ENCODE peak calls at places on chromosomes 6 and 20, in seven cellular contexts. One of them, this sample, is unnamed.

GRCh38 chr6:158518196-158519127 is 41.4 kb upstream of the TMEM181 start:
- DNase-seq in fibroblast of the aortic adventitia: peak
- DNase-seq in A549: peak
- DNase-seq in OCI-LY7: peak
- DNase-seq in colonic mucosa: peak
- DNase-seq in transverse colon: peak
- DNase-seq in neural crest cell: peak
- DNase-seq in this sample: peak

GRCh38 chr6:11968241-11968806 is 43.8 kb upstream of the HIVEP1 start:
- DNase-seq in fibroblast of the aortic adventitia: no peak
- DNase-seq in A549: no peak
- DNase-seq in OCI-LY7: no peak
- DNase-seq in colonic mucosa: no peak
- DNase-seq in transverse colon: no peak
- DNase-seq in neural crest cell: no peak
- DNase-seq in this sample: no peak

GRCh38 chr20:63772781-63773520 is 33.4 kb downstream of the SLC2A4RG start:
- DNase-seq in fibroblast of the aortic adventitia: no peak
- DNase-seq in A549: no peak
- DNase-seq in OCI-LY7: no peak
- DNase-seq in colonic mucosa: no peak
- DNase-seq in transverse colon: no peak
- DNase-seq in neural crest cell: no peak
- DNase-seq in this sample: no peak

GRCh38 chr6:40789143-40789764 is 202.1 kb upstream of the LRFN2 start:
- DNase-seq in fibroblast of the aortic adventitia: no peak
- DNase-seq in A549: no peak
- DNase-seq in OCI-LY7: no peak
- DNase-seq in colonic mucosa: no peak
- DNase-seq in transverse colon: no peak
- DNase-seq in neural crest cell: no peak
- DNase-seq in this sample: no peak

GRCh38 chr6:2725999-2726567 is 24.6 kb downstream of the MYLK4 start:
- DNase-seq in fibroblast of the aortic adventitia: peak
- DNase-seq in A549: no peak
- DNase-seq in OCI-LY7: no peak
- DNase-seq in colonic mucosa: no peak
- DNase-seq in transverse colon: no peak
- DNase-seq in neural crest cell: no peak
- DNase-seq in this sample: no peak

GRCh38 chr20:962223-962622 is 39.9 kb downstream of the RSPO4 start:
- DNase-seq in fibroblast of the aortic adventitia: no peak
- DNase-seq in A549: no peak
- DNase-seq in OCI-LY7: no peak
- DNase-seq in colonic mucosa: no peak
- DNase-seq in transverse colon: no peak
- DNase-seq in neural crest cell: no peak
- DNase-seq in this sample: no peak

GRCh38 chr6:42453027-42453648 is 1.4 kb upstream of the TRERF1 start:
- DNase-seq in fibroblast of the aortic adventitia: peak
- DNase-seq in A549: peak
- DNase-seq in OCI-LY7: peak
- DNase-seq in colonic mucosa: peak
- DNase-seq in transverse colon: peak
- DNase-seq in neural crest cell: peak
- DNase-seq in this sample: peak

GRCh38 chr20:8930691-8931090 is 138.2 kb upstream of the PLCB4 start:
- DNase-seq in fibroblast of the aortic adventitia: no peak
- DNase-seq in A549: no peak
- DNase-seq in OCI-LY7: no peak
- DNase-seq in colonic mucosa: no peak
- DNase-seq in transverse colon: no peak
- DNase-seq in neural crest cell: no peak
- DNase-seq in this sample: peak

GRCh38 chr6:45679163-45679562 is 301.4 kb upstream of the SUPT3H start:
- DNase-seq in fibroblast of the aortic adventitia: no peak
- DNase-seq in A549: no peak
- DNase-seq in OCI-LY7: no peak
- DNase-seq in colonic mucosa: no peak
- DNase-seq in transverse colon: no peak
- DNase-seq in neural crest cell: no peak
- DNase-seq in this sample: no peak

GRCh38 chr20:58140787-58141396 is 87.6 kb downstream of the ANKRD60 start:
- DNase-seq in fibroblast of the aortic adventitia: no peak
- DNase-seq in A549: no peak
- DNase-seq in OCI-LY7: no peak
- DNase-seq in colonic mucosa: no peak
- DNase-seq in transverse colon: no peak
- DNase-seq in neural crest cell: no peak
- DNase-seq in this sample: no peak

GRCh38 chr6:90005048-90005827 is 111.0 kb downstream of the GJA10 start:
- DNase-seq in fibroblast of the aortic adventitia: peak
- DNase-seq in A549: no peak
- DNase-seq in OCI-LY7: no peak
- DNase-seq in colonic mucosa: no peak
- DNase-seq in transverse colon: peak
- DNase-seq in neural crest cell: no peak
- DNase-seq in this sample: no peak

GRCh38 chr6:116215414-116215813 is 38.5 kb downstream of the TSPYL4 start:
- DNase-seq in fibroblast of the aortic adventitia: no peak
- DNase-seq in A549: no peak
- DNase-seq in OCI-LY7: no peak
- DNase-seq in colonic mucosa: no peak
- DNase-seq in transverse colon: no peak
- DNase-seq in neural crest cell: no peak
- DNase-seq in this sample: no peak

GRCh38 chr6:112701201-112701600 is 354.1 kb downstream of the RFPL4B start:
- DNase-seq in fibroblast of the aortic adventitia: peak
- DNase-seq in A549: no peak
- DNase-seq in OCI-LY7: no peak
- DNase-seq in colonic mucosa: no peak
- DNase-seq in transverse colon: no peak
- DNase-seq in neural crest cell: no peak
- DNase-seq in this sample: no peak

GRCh38 chr6:115894426-115894992 is 166.2 kb downstream of the FRK start:
- DNase-seq in fibroblast of the aortic adventitia: no peak
- DNase-seq in A549: no peak
- DNase-seq in OCI-LY7: no peak
- DNase-seq in colonic mucosa: no peak
- DNase-seq in transverse colon: no peak
- DNase-seq in neural crest cell: no peak
- DNase-seq in this sample: no peak

GRCh38 chr20:3371757-3372156 is 35.7 kb downstream of the DNAAF9 start:
- DNase-seq in fibroblast of the aortic adventitia: peak
- DNase-seq in A549: no peak
- DNase-seq in OCI-LY7: no peak
- DNase-seq in colonic mucosa: no peak
- DNase-seq in transverse colon: no peak
- DNase-seq in neural crest cell: no peak
- DNase-seq in this sample: no peak

GRCh38 chr20:10676518-10676917 is 2.7 kb upstream of the JAG1 start:
- DNase-seq in fibroblast of the aortic adventitia: no peak
- DNase-seq in A549: no peak
- DNase-seq in OCI-LY7: no peak
- DNase-seq in colonic mucosa: no peak
- DNase-seq in transverse colon: no peak
- DNase-seq in neural crest cell: no peak
- DNase-seq in this sample: no peak

GRCh38 chr20:41466836-41467619 is 100.4 kb upstream of the EMILIN3 start:
- DNase-seq in fibroblast of the aortic adventitia: no peak
- DNase-seq in A549: no peak
- DNase-seq in OCI-LY7: no peak
- DNase-seq in colonic mucosa: no peak
- DNase-seq in transverse colon: no peak
- DNase-seq in neural crest cell: no peak
- DNase-seq in this sample: no peak
- TF ChIP-seq CTCF in fibroblast of the aortic adventitia: no peak
- TF ChIP-seq CTCF in A549: peak
- TF ChIP-seq CTCF in OCI-LY7: peak
- TF ChIP-seq CTCF in colonic mucosa: no peak
- TF ChIP-seq CTCF in transverse colon: no peak
- TF ChIP-seq CTCF in neural crest cell: no peak
- TF ChIP-seq CTCF in this sample: no peak

GRCh38 chr6:163147988-163148387 is 266.5 kb upstream of the QKI start:
- DNase-seq in fibroblast of the aortic adventitia: no peak
- DNase-seq in A549: no peak
- DNase-seq in OCI-LY7: no peak
- DNase-seq in colonic mucosa: no peak
- DNase-seq in transverse colon: no peak
- DNase-seq in neural crest cell: no peak
- DNase-seq in this sample: no peak
- TF ChIP-seq CTCF in fibroblast of the aortic adventitia: no peak
- TF ChIP-seq CTCF in A549: no peak
- TF ChIP-seq CTCF in OCI-LY7: peak
- TF ChIP-seq CTCF in colonic mucosa: no peak
- TF ChIP-seq CTCF in transverse colon: no peak
- TF ChIP-seq CTCF in neural crest cell: peak
- TF ChIP-seq CTCF in this sample: no peak

GRCh38 chr6:117275711-117276110 is 10.4 kb downstream of the VGLL2 start:
- DNase-seq in fibroblast of the aortic adventitia: no peak
- DNase-seq in A549: no peak
- DNase-seq in OCI-LY7: no peak
- DNase-seq in colonic mucosa: no peak
- DNase-seq in transverse colon: no peak
- DNase-seq in neural crest cell: no peak
- DNase-seq in this sample: no peak

GRCh38 chr6:117275205-117275604 is 9.8 kb downstream of the VGLL2 start:
- DNase-seq in fibroblast of the aortic adventitia: no peak
- DNase-seq in A549: no peak
- DNase-seq in OCI-LY7: no peak
- DNase-seq in colonic mucosa: no peak
- DNase-seq in transverse colon: no peak
- DNase-seq in neural crest cell: no peak
- DNase-seq in this sample: no peak

GRCh38 chr6:117276778-117277177 is 11.4 kb downstream of the VGLL2 start:
- DNase-seq in fibroblast of the aortic adventitia: no peak
- DNase-seq in A549: no peak
- DNase-seq in OCI-LY7: no peak
- DNase-seq in colonic mucosa: no peak
- DNase-seq in transverse colon: no peak
- DNase-seq in neural crest cell: no peak
- DNase-seq in this sample: no peak

GRCh38 chr6:117280922-117281321 is 15.6 kb downstream of the VGLL2 start:
- DNase-seq in fibroblast of the aortic adventitia: no peak
- DNase-seq in A549: no peak
- DNase-seq in OCI-LY7: no peak
- DNase-seq in colonic mucosa: no peak
- DNase-seq in transverse colon: no peak
- DNase-seq in neural crest cell: no peak
- DNase-seq in this sample: no peak
- TF ChIP-seq CTCF in fibroblast of the aortic adventitia: no peak
- TF ChIP-seq CTCF in A549: peak
- TF ChIP-seq CTCF in OCI-LY7: peak
- TF ChIP-seq CTCF in colonic mucosa: no peak
- TF ChIP-seq CTCF in transverse colon: no peak
- TF ChIP-seq CTCF in neural crest cell: peak
- TF ChIP-seq CTCF in this sample: no peak

DNA sequence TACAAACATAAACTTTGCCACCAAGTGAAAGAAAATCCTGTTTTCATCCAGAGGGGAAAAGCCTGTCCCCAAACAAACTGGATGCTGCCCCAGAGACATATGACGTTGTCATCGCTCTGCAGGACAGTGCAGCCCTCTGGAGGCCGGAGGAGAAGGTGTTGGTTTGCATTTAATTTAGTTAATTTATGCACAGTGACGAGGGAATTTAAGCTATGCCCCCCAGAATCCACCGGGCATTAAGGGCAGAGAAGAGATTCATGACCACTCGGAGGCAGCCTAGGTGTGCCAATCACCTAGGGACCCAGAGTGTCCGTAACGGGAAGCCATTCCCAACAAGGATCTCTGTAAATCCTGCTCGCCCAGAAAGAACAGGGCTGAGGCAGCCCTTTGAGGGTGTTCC is 45.1 kb downstream of the NINL start:
- DNase-seq in fibroblast of the aortic adventitia: no peak
- DNase-seq in A549: no peak
- DNase-seq in OCI-LY7: no peak
- DNase-seq in colonic mucosa: no peak
- DNase-seq in transverse colon: no peak
- DNase-seq in neural crest cell: no peak
- DNase-seq in this sample: no peak
- TF ChIP-seq CTCF in fibroblast of the aortic adventitia: peak
- TF ChIP-seq CTCF in A549: no peak
- TF ChIP-seq CTCF in OCI-LY7: peak
- TF ChIP-seq CTCF in colonic mucosa: peak
- TF ChIP-seq CTCF in transverse colon: peak
- TF ChIP-seq CTCF in neural crest cell: peak
- TF ChIP-seq CTCF in this sample: peak

GRCh38 chr6:85678602-85679444 is 36.1 kb upstream of the SYNCRIP start:
- DNase-seq in fibroblast of the aortic adventitia: peak
- DNase-seq in A549: peak
- DNase-seq in OCI-LY7: peak
- DNase-seq in colonic mucosa: peak
- DNase-seq in transverse colon: peak
- DNase-seq in neural crest cell: peak
- DNase-seq in this sample: peak
- TF ChIP-seq CTCF in fibroblast of the aortic adventitia: no peak
- TF ChIP-seq CTCF in A549: no peak
- TF ChIP-seq CTCF in OCI-LY7: peak
- TF ChIP-seq CTCF in colonic mucosa: no peak
- TF ChIP-seq CTCF in transverse colon: no peak
- TF ChIP-seq CTCF in neural crest cell: peak
- TF ChIP-seq CTCF in this sample: no peak

DNA sequence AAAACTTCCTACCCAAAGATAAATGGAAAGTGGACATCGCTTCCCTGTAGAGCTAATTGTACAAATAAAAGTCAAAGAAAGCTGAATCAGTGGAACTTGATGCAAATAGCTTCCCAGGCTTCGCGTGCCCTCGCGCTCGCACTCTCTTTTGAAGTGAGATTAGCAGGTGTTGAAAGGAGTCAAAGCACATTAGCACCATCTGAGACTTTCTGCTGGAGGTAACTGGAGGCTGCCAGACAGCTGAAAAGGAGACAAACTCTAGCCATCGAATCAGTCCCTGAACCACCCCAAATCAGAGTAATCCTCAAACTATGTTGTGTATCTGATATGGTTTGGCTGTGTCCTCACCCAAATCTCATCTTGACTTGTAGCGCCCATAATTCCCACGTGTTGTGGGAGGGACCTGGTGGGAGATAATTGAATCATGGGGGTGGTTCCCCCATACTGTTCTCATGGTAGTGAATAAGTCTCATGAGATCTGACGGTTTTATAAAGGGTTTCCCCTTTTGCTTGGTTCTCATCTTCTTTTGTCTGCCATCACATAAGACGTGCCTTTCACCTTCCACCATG is 23.7 kb downstream of the SULF2 start:
- DNase-seq in fibroblast of the aortic adventitia: no peak
- DNase-seq in A549: no peak
- DNase-seq in OCI-LY7: no peak
- DNase-seq in colonic mucosa: no peak
- DNase-seq in transverse colon: no peak
- DNase-seq in neural crest cell: no peak
- DNase-seq in this sample: no peak
- TF ChIP-seq CTCF in fibroblast of the aortic adventitia: no peak
- TF ChIP-seq CTCF in A549: no peak
- TF ChIP-seq CTCF in OCI-LY7: no peak
- TF ChIP-seq CTCF in colonic mucosa: no peak
- TF ChIP-seq CTCF in transverse colon: no peak
- TF ChIP-seq CTCF in neural crest cell: no peak
- TF ChIP-seq CTCF in this sample: no peak

GRCh38 chr6:102114402-102114801 is 720.9 kb downstream of the GRIK2 start:
- DNase-seq in fibroblast of the aortic adventitia: no peak
- DNase-seq in A549: peak
- DNase-seq in OCI-LY7: peak
- DNase-seq in colonic mucosa: no peak
- DNase-seq in transverse colon: no peak
- DNase-seq in neural crest cell: no peak
- DNase-seq in this sample: no peak
- TF ChIP-seq CTCF in fibroblast of the aortic adventitia: no peak
- TF ChIP-seq CTCF in A549: no peak
- TF ChIP-seq CTCF in OCI-LY7: peak
- TF ChIP-seq CTCF in colonic mucosa: no peak
- TF ChIP-seq CTCF in transverse colon: no peak
- TF ChIP-seq CTCF in neural crest cell: peak
- TF ChIP-seq CTCF in this sample: no peak